ENCODE peak calls at places on chromosomes 5 and 9, in ten cellular contexts. One of them, this sample, is unnamed. For H3K9me3, the result is how much of the 10 kb centered on the place peaks cover.

GRCh38 chr9:136700309-136700708 is 12.1 kb upstream of the DIPK1B start:
- DNase-seq in pancreas: no peak
- DNase-seq in GM23248: peak
- DNase-seq in A549: no peak
- DNase-seq in OCI-LY7: no peak
- DNase-seq in psoas muscle: no peak
- DNase-seq in right cardiac atrium: no peak
- DNase-seq in right atrium auricular region: no peak
- DNase-seq in adrenal gland: no peak
- DNase-seq in lung: no peak
- DNase-seq in this sample: no peak

GRCh38 chr5:157050050-157050449 is 8.9 kb downstream of the HAVCR1 start:
- DNase-seq in pancreas: no peak
- DNase-seq in GM23248: no peak
- DNase-seq in A549: no peak
- DNase-seq in OCI-LY7: no peak
- DNase-seq in psoas muscle: no peak
- DNase-seq in right cardiac atrium: no peak
- DNase-seq in right atrium auricular region: no peak
- DNase-seq in adrenal gland: no peak
- DNase-seq in lung: no peak
- DNase-seq in this sample: no peak

GRCh38 chr5:132459983-132460834 is 30.4 kb downstream of the IRF1 start:
- DNase-seq in pancreas: no peak
- DNase-seq in GM23248: no peak
- DNase-seq in A549: no peak
- DNase-seq in OCI-LY7: peak
- DNase-seq in psoas muscle: no peak
- DNase-seq in right cardiac atrium: no peak
- DNase-seq in right atrium auricular region: no peak
- DNase-seq in adrenal gland: peak
- DNase-seq in lung: peak
- DNase-seq in this sample: no peak

GRCh38 chr9:36471359-36471758 is 71.3 kb upstream of the RNF38 start:
- DNase-seq in pancreas: no peak
- DNase-seq in GM23248: peak
- DNase-seq in A549: no peak
- DNase-seq in OCI-LY7: no peak
- DNase-seq in psoas muscle: no peak
- DNase-seq in right cardiac atrium: no peak
- DNase-seq in right atrium auricular region: no peak
- DNase-seq in adrenal gland: no peak
- DNase-seq in lung: no peak
- DNase-seq in this sample: no peak

GRCh38 chr5:84718377-84718776 is 333.7 kb upstream of the EDIL3 start:
- DNase-seq in pancreas: no peak
- DNase-seq in GM23248: no peak
- DNase-seq in A549: no peak
- DNase-seq in OCI-LY7: no peak
- DNase-seq in psoas muscle: no peak
- DNase-seq in right cardiac atrium: no peak
- DNase-seq in right atrium auricular region: no peak
- DNase-seq in adrenal gland: no peak
- DNase-seq in lung: no peak
- DNase-seq in this sample: no peak

GRCh38 chr5:55450050-55450765 is 84.6 kb downstream of the PLPP1 start:
- DNase-seq in pancreas: no peak
- DNase-seq in GM23248: peak
- DNase-seq in A549: no peak
- DNase-seq in OCI-LY7: no peak
- DNase-seq in psoas muscle: no peak
- DNase-seq in right cardiac atrium: no peak
- DNase-seq in right atrium auricular region: no peak
- DNase-seq in adrenal gland: no peak
- DNase-seq in lung: no peak
- DNase-seq in this sample: no peak

GRCh38 chr9:89664896-89665329 is 60.1 kb downstream of the GADD45G start:
- DNase-seq in pancreas: peak
- DNase-seq in GM23248: no peak
- DNase-seq in A549: no peak
- DNase-seq in OCI-LY7: no peak
- DNase-seq in psoas muscle: no peak
- DNase-seq in right cardiac atrium: no peak
- DNase-seq in right atrium auricular region: no peak
- DNase-seq in adrenal gland: no peak
- DNase-seq in lung: peak
- DNase-seq in this sample: no peak

GRCh38 chr5:132455614-132456115 is 34.9 kb downstream of the IRF1 start:
- DNase-seq in pancreas: no peak
- DNase-seq in GM23248: no peak
- DNase-seq in A549: no peak
- DNase-seq in OCI-LY7: no peak
- DNase-seq in psoas muscle: no peak
- DNase-seq in right cardiac atrium: no peak
- DNase-seq in right atrium auricular region: no peak
- DNase-seq in adrenal gland: peak
- DNase-seq in lung: no peak
- DNase-seq in this sample: no peak

GRCh38 chr9:36862206-36863145 is 171.6 kb downstream of the PAX5 start:
- DNase-seq in pancreas: peak
- DNase-seq in GM23248: peak
- DNase-seq in A549: peak
- DNase-seq in OCI-LY7: no peak
- DNase-seq in psoas muscle: peak
- DNase-seq in right cardiac atrium: peak
- DNase-seq in right atrium auricular region: no peak
- DNase-seq in adrenal gland: peak
- DNase-seq in lung: no peak
- DNase-seq in this sample: peak

GRCh38 chr9:95382433-95382832 is 64.9 kb upstream of the FANCC start:
- DNase-seq in pancreas: no peak
- DNase-seq in GM23248: no peak
- DNase-seq in A549: no peak
- DNase-seq in OCI-LY7: no peak
- DNase-seq in psoas muscle: no peak
- DNase-seq in right cardiac atrium: no peak
- DNase-seq in right atrium auricular region: no peak
- DNase-seq in adrenal gland: no peak
- DNase-seq in lung: no peak
- DNase-seq in this sample: no peak

GRCh38 chr9:134689320-134690181 is 47.9 kb downstream of the COL5A1 start:
- DNase-seq in pancreas: peak
- DNase-seq in GM23248: peak
- DNase-seq in A549: peak
- DNase-seq in OCI-LY7: peak
- DNase-seq in psoas muscle: peak
- DNase-seq in right cardiac atrium: peak
- DNase-seq in right atrium auricular region: peak
- DNase-seq in adrenal gland: peak
- DNase-seq in lung: peak
- DNase-seq in this sample: peak

GRCh38 chr5:12237837-12238575 is 333.8 kb upstream of the CTNND2 start:
- DNase-seq in pancreas: no peak
- DNase-seq in GM23248: no peak
- DNase-seq in A549: no peak
- DNase-seq in OCI-LY7: no peak
- DNase-seq in psoas muscle: no peak
- DNase-seq in right cardiac atrium: no peak
- DNase-seq in right atrium auricular region: no peak
- DNase-seq in adrenal gland: no peak
- DNase-seq in lung: no peak
- DNase-seq in this sample: no peak

GRCh38 chr5:141855265-141856029 is 22.8 kb downstream of the PCDH1 start:
- DNase-seq in pancreas: no peak
- DNase-seq in GM23248: peak
- DNase-seq in A549: no peak
- DNase-seq in OCI-LY7: no peak
- DNase-seq in psoas muscle: peak
- DNase-seq in right cardiac atrium: peak
- DNase-seq in right atrium auricular region: no peak
- DNase-seq in adrenal gland: no peak
- DNase-seq in lung: no peak
- DNase-seq in this sample: no peak

GRCh38 chr5:99034336-99034735 is 105.5 kb upstream of the CHD1 start:
- DNase-seq in pancreas: no peak
- DNase-seq in GM23248: no peak
- DNase-seq in A549: no peak
- DNase-seq in OCI-LY7: no peak
- DNase-seq in psoas muscle: no peak
- DNase-seq in right cardiac atrium: no peak
- DNase-seq in right atrium auricular region: no peak
- DNase-seq in adrenal gland: no peak
- DNase-seq in lung: no peak
- DNase-seq in this sample: no peak

GRCh38 chr9:113361304-113362018 is 12.1 kb downstream of the BSPRY start:
- DNase-seq in pancreas: no peak
- DNase-seq in GM23248: no peak
- DNase-seq in A549: no peak
- DNase-seq in OCI-LY7: no peak
- DNase-seq in psoas muscle: no peak
- DNase-seq in right cardiac atrium: no peak
- DNase-seq in right atrium auricular region: no peak
- DNase-seq in adrenal gland: no peak
- DNase-seq in lung: no peak
- DNase-seq in this sample: no peak

GRCh38 chr5:4905674-4906528 is 234.2 kb upstream of the ADAMTS16 start:
- DNase-seq in pancreas: no peak
- DNase-seq in GM23248: no peak
- DNase-seq in A549: no peak
- DNase-seq in OCI-LY7: no peak
- DNase-seq in psoas muscle: peak
- DNase-seq in right cardiac atrium: peak
- DNase-seq in right atrium auricular region: no peak
- DNase-seq in adrenal gland: no peak
- DNase-seq in lung: no peak
- DNase-seq in this sample: peak

GRCh38 chr5:110803467-110804326 is 64.9 kb downstream of the SLC25A46 start:
- DNase-seq in pancreas: no peak
- DNase-seq in GM23248: no peak
- DNase-seq in A549: no peak
- DNase-seq in OCI-LY7: no peak
- DNase-seq in psoas muscle: no peak
- DNase-seq in right cardiac atrium: no peak
- DNase-seq in right atrium auricular region: no peak
- DNase-seq in adrenal gland: no peak
- DNase-seq in lung: no peak
- DNase-seq in this sample: no peak

GRCh38 chr5:67115238-67115637 is 81.4 kb downstream of the CD180 start:
- DNase-seq in pancreas: no peak
- DNase-seq in GM23248: no peak
- DNase-seq in A549: no peak
- DNase-seq in OCI-LY7: no peak
- DNase-seq in psoas muscle: no peak
- DNase-seq in right cardiac atrium: no peak
- DNase-seq in right atrium auricular region: no peak
- DNase-seq in adrenal gland: no peak
- DNase-seq in lung: no peak
- DNase-seq in this sample: no peak

GRCh38 chr5:36389245-36389644 is 87.5 kb upstream of the RANBP3L start:
- DNase-seq in pancreas: no peak
- DNase-seq in GM23248: no peak
- DNase-seq in A549: no peak
- DNase-seq in OCI-LY7: no peak
- DNase-seq in psoas muscle: no peak
- DNase-seq in right cardiac atrium: no peak
- DNase-seq in right atrium auricular region: no peak
- DNase-seq in adrenal gland: peak
- DNase-seq in lung: no peak
- DNase-seq in this sample: peak
- H3K27ac ChIP-seq in pancreas: no peak
- H3K27ac ChIP-seq in GM23248: no peak
- H3K27ac ChIP-seq in A549: no peak
- H3K27ac ChIP-seq in OCI-LY7: no peak
- H3K27ac ChIP-seq in psoas muscle: no peak
- H3K27ac ChIP-seq in right cardiac atrium: no peak
- H3K27ac ChIP-seq in right atrium auricular region: no peak
- H3K27ac ChIP-seq in adrenal gland: no peak
- H3K27ac ChIP-seq in lung: no peak
- H3K27ac ChIP-seq in this sample: peak

DNA sequence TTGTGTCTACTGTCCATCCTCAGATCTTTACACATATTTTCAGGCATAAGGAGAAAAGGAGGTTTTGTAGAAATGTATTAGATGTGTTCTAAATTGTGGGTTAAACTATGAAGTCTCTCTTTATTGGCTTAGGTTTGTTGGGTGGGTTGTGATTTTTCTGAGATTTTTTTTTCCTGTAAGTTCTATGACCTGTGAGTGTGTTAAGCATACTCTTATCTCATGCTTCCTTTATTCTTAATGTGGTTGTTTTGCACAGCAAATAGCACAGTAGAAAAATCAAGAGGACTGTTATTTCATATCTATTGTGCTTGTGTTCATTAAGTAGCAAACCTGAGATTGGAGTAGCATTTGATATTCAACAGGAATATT is 23.3 kb downstream of the NR2F1 start:
- DNase-seq in pancreas: no peak
- DNase-seq in GM23248: no peak
- DNase-seq in A549: no peak
- DNase-seq in OCI-LY7: no peak
- DNase-seq in psoas muscle: no peak
- DNase-seq in right cardiac atrium: no peak
- DNase-seq in right atrium auricular region: no peak
- DNase-seq in adrenal gland: no peak
- DNase-seq in lung: no peak
- DNase-seq in this sample: no peak
- H3K4me3 ChIP-seq in pancreas: no peak
- H3K4me3 ChIP-seq in GM23248: no peak
- H3K4me3 ChIP-seq in A549: no peak
- H3K4me3 ChIP-seq in OCI-LY7: no peak
- H3K4me3 ChIP-seq in psoas muscle: no peak
- H3K4me3 ChIP-seq in right cardiac atrium: no peak
- H3K4me3 ChIP-seq in right atrium auricular region: no peak
- H3K4me3 ChIP-seq in adrenal gland: no peak
- H3K4me3 ChIP-seq in lung: no peak
- H3K4me3 ChIP-seq in this sample: no peak

DNA sequence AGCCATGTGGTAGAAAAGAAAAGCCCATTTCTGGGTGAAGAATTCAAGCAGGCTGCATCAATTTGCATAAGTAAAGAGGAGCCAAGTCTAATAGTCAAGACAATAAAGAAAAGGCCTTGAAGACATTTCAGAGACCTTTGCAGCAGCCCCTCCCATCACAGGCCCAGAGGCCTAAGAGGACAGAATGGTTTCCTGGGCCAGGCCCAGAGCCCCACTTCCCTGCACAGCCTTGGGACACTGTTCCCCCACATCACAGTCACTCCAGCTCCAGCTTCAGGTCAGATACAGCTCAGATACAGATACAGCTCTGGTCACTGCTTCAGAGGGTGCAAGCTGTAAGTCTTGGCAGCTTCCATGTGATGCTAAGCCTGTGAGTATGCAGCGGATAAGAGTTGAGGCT is 29.1 kb downstream of the PLGRKT start:
- DNase-seq in pancreas: no peak
- DNase-seq in GM23248: no peak
- DNase-seq in A549: no peak
- DNase-seq in OCI-LY7: peak
- DNase-seq in psoas muscle: no peak
- DNase-seq in right cardiac atrium: no peak
- DNase-seq in right atrium auricular region: no peak
- DNase-seq in adrenal gland: no peak
- DNase-seq in lung: no peak
- DNase-seq in this sample: no peak
- H3K9me3 ChIP-seq in pancreas: under half
- H3K9me3 ChIP-seq in GM23248: under half
- H3K9me3 ChIP-seq in A549: under half
- H3K9me3 ChIP-seq in OCI-LY7: under half
- H3K9me3 ChIP-seq in psoas muscle: under half
- H3K9me3 ChIP-seq in right cardiac atrium: under half
- H3K9me3 ChIP-seq in right atrium auricular region: under half
- H3K9me3 ChIP-seq in adrenal gland: under half
- H3K9me3 ChIP-seq in lung: under half
- H3K9me3 ChIP-seq in this sample: under half

GRCh38 chr5:78243639-78244038 is 50.9 kb downstream of the AP3B1 start:
- DNase-seq in pancreas: no peak
- DNase-seq in GM23248: peak
- DNase-seq in A549: no peak
- DNase-seq in OCI-LY7: no peak
- DNase-seq in psoas muscle: no peak
- DNase-seq in right cardiac atrium: no peak
- DNase-seq in right atrium auricular region: no peak
- DNase-seq in adrenal gland: no peak
- DNase-seq in lung: no peak
- DNase-seq in this sample: no peak
- H3K27ac ChIP-seq in pancreas: no peak
- H3K27ac ChIP-seq in GM23248: peak
- H3K27ac ChIP-seq in A549: no peak
- H3K27ac ChIP-seq in OCI-LY7: no peak
- H3K27ac ChIP-seq in psoas muscle: no peak
- H3K27ac ChIP-seq in right cardiac atrium: no peak
- H3K27ac ChIP-seq in right atrium auricular region: no peak
- H3K27ac ChIP-seq in adrenal gland: no peak
- H3K27ac ChIP-seq in lung: no peak
- H3K27ac ChIP-seq in this sample: peak

This sample was measured in testis.